ENCODE peak calls at places on chromosomes 3 and 15, in six cellular contexts. One of them, this sample, is unnamed.
A peak's percentile ranks its signal among the peaks of the same experiment; 100 is the strongest.

GRCh38 chr15:55775316-55775715 is 32.4 kb upstream of the PRTG start:
- DNase-seq in HL-60: no peak
- DNase-seq in SW480: no peak
- DNase-seq in psoas muscle: no peak
- DNase-seq in head of caudate nucleus: no peak
- DNase-seq in thoracic aorta: no peak
- DNase-seq in this sample: no peak

GRCh38 chr15:48451736-48452135 is 120.5 kb downstream of the DUT start:
- DNase-seq in thoracic aorta: no peak
- DNase-seq in head of caudate nucleus: no peak
- DNase-seq in SW480: no peak
- DNase-seq in psoas muscle: no peak
- DNase-seq in HL-60: no peak
- DNase-seq in this sample: no peak

GRCh38 chr3:30513374-30514152 is 92.8 kb upstream of the TGFBR2 start:
- DNase-seq in thoracic aorta: no peak
- DNase-seq in head of caudate nucleus: no peak
- DNase-seq in psoas muscle: no peak
- DNase-seq in HL-60: no peak
- DNase-seq in SW480: no peak
- DNase-seq in this sample: no peak

GRCh38 chr3:136021798-136022197 is 56.3 kb downstream of the PPP2R3A start:
- DNase-seq in HL-60: no peak
- DNase-seq in SW480: no peak
- DNase-seq in head of caudate nucleus: no peak
- DNase-seq in thoracic aorta: no peak
- DNase-seq in psoas muscle: no peak
- DNase-seq in this sample: no peak

GRCh38 chr15:80775340-80775739 is 3.8 kb upstream of the CEMIP start:
- DNase-seq in HL-60: no peak
- DNase-seq in psoas muscle: no peak
- DNase-seq in thoracic aorta: no peak
- DNase-seq in head of caudate nucleus: no peak
- DNase-seq in SW480: no peak
- DNase-seq in this sample: no peak

GRCh38 chr3:188262913-188263683 is 109.1 kb downstream of the LPP start:
- DNase-seq in thoracic aorta: peak; percentile 62
- DNase-seq in SW480: no peak
- DNase-seq in psoas muscle: peak; percentile 74
- DNase-seq in HL-60: no peak
- DNase-seq in head of caudate nucleus: no peak
- DNase-seq in this sample: no peak

GRCh38 chr3:50479523-50479922 is 23.9 kb downstream of the CACNA2D2 start:
- DNase-seq in thoracic aorta: no peak
- DNase-seq in SW480: no peak
- DNase-seq in psoas muscle: no peak
- DNase-seq in HL-60: no peak
- DNase-seq in head of caudate nucleus: no peak
- DNase-seq in this sample: no peak

GRCh38 chr3:166637984-166638530 is 742.0 kb downstream of the ZBBX start:
- DNase-seq in SW480: no peak
- DNase-seq in thoracic aorta: no peak
- DNase-seq in HL-60: no peak
- DNase-seq in head of caudate nucleus: no peak
- DNase-seq in psoas muscle: no peak
- DNase-seq in this sample: no peak

GRCh38 chr3:31053299-31053698 is 158.8 kb upstream of the GADL1 start:
- DNase-seq in SW480: no peak
- DNase-seq in thoracic aorta: no peak
- DNase-seq in head of caudate nucleus: no peak
- DNase-seq in HL-60: no peak
- DNase-seq in psoas muscle: no peak
- DNase-seq in this sample: no peak

GRCh38 chr3:190617185-190617584 is 103.3 kb downstream of the IL1RAP start:
- DNase-seq in SW480: no peak
- DNase-seq in thoracic aorta: no peak
- DNase-seq in HL-60: peak; percentile 91
- DNase-seq in psoas muscle: no peak
- DNase-seq in head of caudate nucleus: no peak
- DNase-seq in this sample: peak; percentile 50

GRCh38 chr3:97647441-97647840 is 117.1 kb upstream of the ARL6 start:
- DNase-seq in SW480: no peak
- DNase-seq in head of caudate nucleus: no peak
- DNase-seq in thoracic aorta: no peak
- DNase-seq in psoas muscle: no peak
- DNase-seq in HL-60: no peak
- DNase-seq in this sample: no peak

GRCh38 chr3:170323371-170323770 is 34.1 kb upstream of the SKIL start:
- DNase-seq in HL-60: no peak
- DNase-seq in psoas muscle: no peak
- DNase-seq in thoracic aorta: no peak
- DNase-seq in head of caudate nucleus: no peak
- DNase-seq in SW480: no peak
- DNase-seq in this sample: no peak

GRCh38 chr3:177491301-177492031 is 294.2 kb upstream of the TBL1XR1 start:
- DNase-seq in thoracic aorta: no peak
- DNase-seq in head of caudate nucleus: peak; percentile 29
- DNase-seq in SW480: no peak
- DNase-seq in psoas muscle: no peak
- DNase-seq in HL-60: no peak
- DNase-seq in this sample: no peak

GRCh38 chr3:10746684-10747083 is 69.3 kb upstream of the SLC6A11 start:
- DNase-seq in HL-60: no peak
- DNase-seq in head of caudate nucleus: no peak
- DNase-seq in thoracic aorta: no peak
- DNase-seq in SW480: no peak
- DNase-seq in psoas muscle: no peak
- DNase-seq in this sample: no peak

GRCh38 chr3:169790687-169791429 is 17.7 kb downstream of the MYNN start:
- DNase-seq in thoracic aorta: no peak
- DNase-seq in HL-60: no peak
- DNase-seq in head of caudate nucleus: no peak
- DNase-seq in psoas muscle: no peak
- DNase-seq in SW480: no peak
- DNase-seq in this sample: no peak

GRCh38 chr3:4821975-4822374 is 157.3 kb upstream of the BHLHE40 start:
- DNase-seq in psoas muscle: no peak
- DNase-seq in SW480: no peak
- DNase-seq in HL-60: no peak
- DNase-seq in thoracic aorta: no peak
- DNase-seq in head of caudate nucleus: no peak
- DNase-seq in this sample: peak; percentile 90

GRCh38 chr15:46080018-46080417 is 445.2 kb downstream of the SQOR start:
- DNase-seq in psoas muscle: no peak
- DNase-seq in thoracic aorta: no peak
- DNase-seq in SW480: no peak
- DNase-seq in HL-60: no peak
- DNase-seq in head of caudate nucleus: no peak
- DNase-seq in this sample: no peak

GRCh38 chr15:90013503-90013937 is 12.4 kb downstream of the ZNF710 start:
- DNase-seq in HL-60: no peak
- DNase-seq in thoracic aorta: no peak
- DNase-seq in head of caudate nucleus: no peak
- DNase-seq in psoas muscle: no peak
- DNase-seq in SW480: no peak
- DNase-seq in this sample: no peak

GRCh38 chr3:27335571-27335970 is 33.6 kb downstream of the NEK10 start:
- DNase-seq in SW480: no peak
- DNase-seq in HL-60: no peak
- DNase-seq in thoracic aorta: no peak
- DNase-seq in psoas muscle: no peak
- DNase-seq in head of caudate nucleus: no peak
- DNase-seq in this sample: no peak

GRCh38 chr3:51384730-51385473 is at the start of gene MANF:
- DNase-seq in head of caudate nucleus: peak; percentile 95
- DNase-seq in thoracic aorta: peak; percentile 92
- DNase-seq in HL-60: peak; percentile 98
- DNase-seq in SW480: peak; percentile 97
- DNase-seq in psoas muscle: peak; percentile 99
- DNase-seq in this sample: peak; percentile 98

GRCh38 chr15:52148409-52148808 is 35.8 kb upstream of the BCL2L10 start:
- DNase-seq in HL-60: no peak
- DNase-seq in psoas muscle: no peak
- DNase-seq in head of caudate nucleus: no peak
- DNase-seq in thoracic aorta: no peak
- DNase-seq in SW480: no peak
- DNase-seq in this sample: no peak

GRCh38 chr3:195181107-195181498 is 89.9 kb downstream of the XXYLT1 start:
- DNase-seq in thoracic aorta: no peak
- DNase-seq in psoas muscle: no peak
- DNase-seq in HL-60: no peak
- DNase-seq in SW480: no peak
- DNase-seq in head of caudate nucleus: no peak
- DNase-seq in this sample: no peak

GRCh38 chr15:29680806-29681485 is 141.3 kb downstream of the TJP1 start:
- DNase-seq in head of caudate nucleus: no peak
- DNase-seq in psoas muscle: no peak
- DNase-seq in HL-60: no peak
- DNase-seq in SW480: no peak
- DNase-seq in thoracic aorta: no peak
- DNase-seq in this sample: no peak